ENCODE peak calls at places on chromosomes 1 and 21, in four cellular contexts. F, B, A and W are unnamed samples.

GRCh38 chr1:116793357-116793935 is 39.2 kb downstream of the CD2 start:
- DNase-seq in A (no peak), B (no peak), F (no peak), W (no peak)

GRCh38 chr21:31879251-31879650 is 6.4 kb downstream of the HUNK start:
- DNase-seq in F (no peak), B (no peak), A (no peak), W (no peak)

GRCh38 chr1:223731076-223731770 is 18.9 kb downstream of the CAPN2 start:
- DNase-seq in A (no peak), B (peak; percentile 78), F (peak; percentile 81), W (no peak)

GRCh38 chr1:77796695-77797405 is 17.4 kb downstream of the MIGA1 start:
- DNase-seq in A (no peak), B (no peak), F (peak; percentile 92), W (no peak)

GRCh38 chr1:227893696-227894305 is 53.9 kb downstream of the WNT9A start:
- DNase-seq in A (no peak), F (no peak), B (no peak), W (no peak)

GRCh38 chr1:150532860-150533259 is 16.3 kb upstream of the ADAMTSL4 start:
- DNase-seq in A (no peak), B (no peak), F (no peak), W (no peak)

GRCh38 chr21:42635848-42636534 is 17.4 kb upstream of the PDE9A start:
- DNase-seq in B (no peak), F (no peak), A (no peak), W (no peak)

GRCh38 chr1:161962094-161962887 is 61.4 kb downstream of the OLFML2B start:
- DNase-seq in B (peak; percentile 87), A (no peak), F (peak; percentile 96), W (peak; percentile 70)

GRCh38 chr1:93525431-93525830 is 77.5 kb downstream of the FNBP1L start:
- DNase-seq in B (no peak), F (peak; percentile 82), A (no peak), W (no peak)

GRCh38 chr21:42818328-42818749 is 61.0 kb downstream of the WDR4 start:
- DNase-seq in B (peak; percentile 39), A (peak; percentile 69), F (peak; percentile 59), W (no peak)

GRCh38 chr1:180632326-180633088 is 685 bp downstream of the XPR1 start:
- DNase-seq in A (peak; percentile 69), B (no peak), F (peak; percentile 62), W (no peak)

GRCh38 chr1:187203257-187203656 is 374.5 kb downstream of the PLA2G4A start:
- DNase-seq in A (no peak), F (peak; percentile 2), B (peak; percentile 45), W (no peak)

GRCh38 chr21:46122758-46123683 is 25.1 kb downstream of the COL6A2 start:
- DNase-seq in B (no peak), F (no peak), A (no peak), W (no peak)

GRCh38 chr1:185670187-185670627 is 64.0 kb upstream of the HMCN1 start:
- DNase-seq in F (peak; percentile 74), A (no peak), B (peak; percentile 55), W (no peak)

GRCh38 chr1:67575861-67576260 is 109.1 kb upstream of the GADD45A start:
- DNase-seq in B (peak; percentile 93), F (peak; percentile 54), A (no peak), W (no peak)

GRCh38 chr1:154553056-154553822 is 5.2 kb downstream of the UBE2Q1 start:
- DNase-seq in B (peak; percentile 34), F (no peak), A (no peak), W (no peak)

GRCh38 chr1:54882483-54882882 is 4.5 kb downstream of the DHCR24 start:
- DNase-seq in B (peak; percentile 38), F (no peak), A (no peak), W (no peak)

GRCh38 chr1:17858027-17858426 is 102.9 kb downstream of the ACTL8 start:
- DNase-seq in B (peak; percentile 42), A (no peak), F (no peak), W (no peak)

GRCh38 chr1:89953929-89954328 is 41.0 kb upstream of the ZNF326 start:
- DNase-seq in F (no peak), B (no peak), A (no peak), W (no peak)

GRCh38 chr1:160168609-160169369 is 17.4 kb downstream of the ATP1A4 start:
- DNase-seq in F (no peak), A (no peak), B (no peak), W (no peak)

GRCh38 chr1:38941527-38942019 is at the start of gene RHBDL2:
- DNase-seq in B (peak; percentile 38), A (no peak), F (peak; percentile 15), W (no peak)

GRCh38 chr1:46062651-46063319 is 69.6 kb downstream of the PIK3R3 start:
- DNase-seq in A (no peak), B (peak; percentile 22), F (no peak), W (peak; percentile 51)

GRCh38 chr21:22710725-22711124 is 1712.5 kb downstream of the NCAM2 start:
- DNase-seq in B (no peak), F (peak; percentile 90), A (no peak), W (no peak)

GRCh38 chr1:80050085-80050484 is 1043.6 kb upstream of the ADGRL4 start:
- DNase-seq in B (no peak), A (no peak), F (no peak), W (no peak)

GRCh38 chr1:80056179-80056578 is 1049.6 kb upstream of the ADGRL4 start:
- DNase-seq in A (no peak), F (no peak), B (no peak), W (no peak)

GRCh38 chr1:80050523-80050922 is 1044.0 kb upstream of the ADGRL4 start:
- DNase-seq in B (no peak), A (no peak), F (no peak), W (no peak)

GRCh38 chr1:80053613-80054012 is 1047.1 kb upstream of the ADGRL4 start:
- DNase-seq in F (no peak), B (no peak), A (no peak), W (no peak)

DNA sequence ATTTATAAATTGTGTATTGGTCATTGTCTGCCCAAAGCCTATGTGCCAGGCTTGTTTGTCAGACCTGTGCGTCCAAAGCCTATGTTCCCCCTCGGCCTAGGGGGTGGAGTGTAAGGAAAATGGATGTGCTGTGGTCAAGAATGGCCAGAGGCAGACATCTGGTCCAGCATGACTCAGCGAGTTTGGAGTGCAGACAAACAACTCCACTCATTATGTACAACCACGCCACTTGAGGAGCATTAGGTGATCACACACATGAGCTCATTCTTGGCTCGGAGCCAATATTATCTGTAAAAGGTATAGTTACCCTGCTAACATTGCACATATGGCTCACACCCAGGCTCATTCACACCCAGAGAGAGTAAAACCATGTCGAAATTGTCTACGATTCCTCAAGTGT is 1047.6 kb upstream of the ADGRL4 start:
- DNase-seq in B (peak; percentile 86), F (peak; percentile 5), A (peak; percentile 27), W (no peak)
- TF ChIP-seq FOS in B (no peak), F (no peak), A (no peak), W (no peak)

GRCh38 chr1:112007169-112007568 is 17.7 kb upstream of the KCND3 start:
- DNase-seq in F (no peak), A (no peak), B (no peak), W (no peak)

GRCh38 chr1:112017183-112017582 is 27.7 kb upstream of the KCND3 start:
- DNase-seq in B (no peak), F (no peak), A (no peak), W (no peak)

GRCh38 chr1:112012823-112013222 is 23.4 kb upstream of the KCND3 start:
- DNase-seq in B (no peak), A (no peak), F (no peak), W (no peak)

DNA sequence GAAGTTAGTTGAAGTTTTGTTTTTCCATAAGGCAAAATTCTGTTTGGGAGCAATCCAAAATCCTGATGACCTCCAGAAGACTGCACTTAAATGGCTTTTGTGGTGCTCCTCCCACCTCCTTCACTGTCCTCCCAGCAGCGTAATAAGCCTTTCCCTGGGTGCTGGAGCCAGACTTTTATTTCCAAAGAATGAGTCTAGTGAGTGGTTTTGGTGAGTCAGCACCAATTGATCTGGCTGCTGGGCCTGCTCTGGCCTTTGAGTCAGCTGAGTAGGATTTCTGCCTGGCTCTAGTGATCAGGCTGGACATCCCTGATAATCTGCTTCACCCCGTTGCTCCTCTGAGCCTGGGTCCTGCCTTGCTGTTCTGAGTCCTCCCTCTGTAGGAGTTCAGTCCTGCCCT is 21.8 kb upstream of the KCND3 start:
- DNase-seq in B (peak; percentile 29), A (no peak), F (no peak), W (no peak)
- TF ChIP-seq FOS in B (no peak), A (no peak), F (no peak), W (no peak)

GRCh38 chr1:168974611-168975010 is 131.9 kb upstream of the ATP1B1 start:
- DNase-seq in B (no peak), F (no peak), A (no peak), W (no peak)

GRCh38 chr1:168974117-168974516 is 132.4 kb upstream of the ATP1B1 start:
- DNase-seq in F (no peak), B (no peak), A (no peak), W (no peak)

GRCh38 chr1:168970945-168971799 is 135.3 kb upstream of the ATP1B1 start:
- DNase-seq in A (no peak), B (no peak), F (no peak), W (no peak)

GRCh38 chr1:168972225-168972624 is 134.3 kb upstream of the ATP1B1 start:
- DNase-seq in A (no peak), B (no peak), F (no peak), W (no peak)

GRCh38 chr1:168972887-168973286 is 133.6 kb upstream of the ATP1B1 start:
- DNase-seq in B (no peak), F (no peak), A (no peak), W (no peak)
- TF ChIP-seq FOS in B (no peak), F (no peak), A (no peak), W (no peak)

DNA sequence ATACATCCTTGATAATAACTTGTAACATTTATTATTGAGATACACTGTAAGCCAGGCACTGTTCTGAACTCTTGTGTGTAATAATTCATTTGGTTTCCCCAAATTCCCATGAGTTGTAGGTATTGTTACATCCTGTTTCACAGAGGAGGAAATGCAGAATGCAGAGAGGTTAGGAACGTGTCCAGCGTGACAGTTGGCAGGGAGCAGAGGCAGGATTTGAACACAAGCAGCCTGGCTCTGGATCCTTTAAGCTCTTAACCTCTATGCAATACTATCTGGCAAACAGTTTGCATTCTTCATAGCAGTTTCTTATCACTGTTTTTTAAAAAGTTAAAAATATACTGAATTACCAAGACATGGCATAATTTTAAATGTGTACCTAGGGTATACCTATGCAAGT is 30.5 kb downstream of the EEIG2 start:
- DNase-seq in F (peak; percentile 84), A (no peak), B (peak; percentile 17), W (no peak)
- TF ChIP-seq FOS in F (no peak), A (no peak), B (no peak), W (no peak)

GRCh38 chr1:29122987-29123870 is 474 bp downstream of the TMEM200B start:
- DNase-seq in F (no peak), A (no peak), B (peak; percentile 16), W (no peak)

GRCh38 chr1:29125237-29125641 is 1.5 kb upstream of the TMEM200B start:
- DNase-seq in F (no peak), B (no peak), A (no peak), W (no peak)

GRCh38 chr1:29124366-29125236 is 898 bp upstream of the TMEM200B start:
- DNase-seq in A (peak; percentile 99), F (peak; percentile 72), B (peak; percentile 60), W (no peak)

GRCh38 chr1:29122662-29122986 is 1.1 kb downstream of the TMEM200B start:
- DNase-seq in A (no peak), F (peak; percentile 19), B (peak; percentile 67), W (no peak)

GRCh38 chr1:29123871-29124365 is at the start of gene TMEM200B:
- DNase-seq in F (no peak), A (no peak), B (no peak), W (no peak)
- TF ChIP-seq FOS in F (no peak), A (no peak), B (no peak), W (no peak)

GRCh38 chr1:25562101-25562927 is 18.9 kb downstream of the LDLRAP1 start:
- DNase-seq in A (no peak), B (no peak), F (no peak), W (peak; percentile 48)
- TF ChIP-seq FOS in A (no peak), B (no peak), F (no peak), W (no peak)